ENCODE peak calls at places on chromosomes 1 and 21, in four cellular contexts. One of them, this sample, is unnamed.

GRCh38 chr1:47931395-47931794 is 65.8 kb downstream of the TRABD2B start:
- DNase-seq in small intestine: peak
- DNase-seq in fibroblast of lung: no peak
- DNase-seq in WERI-Rb-1: peak
- DNase-seq in this sample: no peak

GRCh38 chr21:41566500-41567014 is 58.6 kb upstream of the TMPRSS2 start:
- DNase-seq in small intestine: peak
- DNase-seq in fibroblast of lung: no peak
- DNase-seq in WERI-Rb-1: no peak
- DNase-seq in this sample: no peak

GRCh38 chr21:32732544-32732943 is 4.7 kb upstream of the SYNJ1 start:
- DNase-seq in small intestine: no peak
- DNase-seq in fibroblast of lung: no peak
- DNase-seq in WERI-Rb-1: no peak
- DNase-seq in this sample: no peak

GRCh38 chr1:110916669-110917306 is 43.8 kb downstream of the CD53 start:
- DNase-seq in small intestine: peak
- DNase-seq in fibroblast of lung: peak
- DNase-seq in WERI-Rb-1: no peak
- DNase-seq in this sample: no peak

GRCh38 chr1:179586107-179586823 is 5.4 kb upstream of the TDRD5 start:
- DNase-seq in small intestine: peak
- DNase-seq in fibroblast of lung: peak
- DNase-seq in WERI-Rb-1: no peak
- DNase-seq in this sample: peak

GRCh38 chr1:24553931-24554330 is 2.0 kb upstream of the NCMAP start:
- DNase-seq in small intestine: no peak
- DNase-seq in fibroblast of lung: no peak
- DNase-seq in WERI-Rb-1: peak
- DNase-seq in this sample: no peak

GRCh38 chr1:9859252-9860014 is 35.7 kb upstream of the CLSTN1 start:
- DNase-seq in small intestine: no peak
- DNase-seq in fibroblast of lung: no peak
- DNase-seq in WERI-Rb-1: no peak
- DNase-seq in this sample: no peak

GRCh38 chr1:63868220-63868897 is 94.5 kb downstream of the ROR1 start:
- DNase-seq in small intestine: peak
- DNase-seq in fibroblast of lung: no peak
- DNase-seq in WERI-Rb-1: peak
- DNase-seq in this sample: no peak

GRCh38 chr1:160838876-160839275 is 23.8 kb downstream of the CD244 start:
- DNase-seq in small intestine: peak
- DNase-seq in fibroblast of lung: no peak
- DNase-seq in WERI-Rb-1: no peak
- DNase-seq in this sample: no peak

GRCh38 chr1:30758785-30759380 is 1.3 kb upstream of the LAPTM5 start:
- DNase-seq in small intestine: no peak
- DNase-seq in fibroblast of lung: peak
- DNase-seq in WERI-Rb-1: peak
- DNase-seq in this sample: no peak

GRCh38 chr1:23718482-23718881 is 24.8 kb upstream of the ELOA start:
- DNase-seq in small intestine: peak
- DNase-seq in fibroblast of lung: peak
- DNase-seq in WERI-Rb-1: peak
- DNase-seq in this sample: no peak

GRCh38 chr1:71850936-71851335 is 431.4 kb downstream of the NEGR1 start:
- DNase-seq in small intestine: no peak
- DNase-seq in fibroblast of lung: peak
- DNase-seq in WERI-Rb-1: no peak
- DNase-seq in this sample: peak

GRCh38 chr1:173039621-173040020 is 11.1 kb downstream of the TNFSF18 start:
- DNase-seq in small intestine: no peak
- DNase-seq in fibroblast of lung: no peak
- DNase-seq in WERI-Rb-1: no peak
- DNase-seq in this sample: no peak

GRCh38 chr1:25484096-25484495 is 53.4 kb downstream of the MACO1 start:
- DNase-seq in small intestine: no peak
- DNase-seq in fibroblast of lung: no peak
- DNase-seq in WERI-Rb-1: no peak
- DNase-seq in this sample: no peak

GRCh38 chr1:85343612-85344255 is 67.3 kb upstream of the BCL10 start:
- DNase-seq in small intestine: no peak
- DNase-seq in fibroblast of lung: peak
- DNase-seq in WERI-Rb-1: no peak
- DNase-seq in this sample: no peak

GRCh38 chr21:41258617-41259016 is 58.0 kb upstream of the FAM3B start:
- DNase-seq in small intestine: peak
- DNase-seq in fibroblast of lung: peak
- DNase-seq in WERI-Rb-1: no peak
- DNase-seq in this sample: no peak

GRCh38 chr1:100448371-100448770 is 89.6 kb upstream of the GPR88 start:
- DNase-seq in small intestine: peak
- DNase-seq in fibroblast of lung: no peak
- DNase-seq in WERI-Rb-1: no peak
- DNase-seq in this sample: no peak

GRCh38 chr1:228810855-228811654 is 75.8 kb downstream of the RHOU start:
- DNase-seq in small intestine: peak
- DNase-seq in fibroblast of lung: no peak
- DNase-seq in WERI-Rb-1: no peak
- DNase-seq in this sample: no peak

GRCh38 chr1:52726265-52727113 is at the start of gene ZYG11B:
- DNase-seq in small intestine: peak
- DNase-seq in fibroblast of lung: peak
- DNase-seq in WERI-Rb-1: peak
- DNase-seq in this sample: peak

GRCh38 chr1:112754116-112754628 is 39.0 kb upstream of the PPM1J start:
- DNase-seq in small intestine: no peak
- DNase-seq in fibroblast of lung: no peak
- DNase-seq in WERI-Rb-1: no peak
- DNase-seq in this sample: no peak

GRCh38 chr1:170662561-170662971 is 1.4 kb upstream of the PRRX1 start:
- DNase-seq in small intestine: no peak
- DNase-seq in fibroblast of lung: no peak
- DNase-seq in WERI-Rb-1: no peak
- DNase-seq in this sample: no peak
- H3K4me3 ChIP-seq in small intestine: no peak
- H3K4me3 ChIP-seq in fibroblast of lung: peak
- H3K4me3 ChIP-seq in WERI-Rb-1: peak
- H3K4me3 ChIP-seq in this sample: peak

DNA sequence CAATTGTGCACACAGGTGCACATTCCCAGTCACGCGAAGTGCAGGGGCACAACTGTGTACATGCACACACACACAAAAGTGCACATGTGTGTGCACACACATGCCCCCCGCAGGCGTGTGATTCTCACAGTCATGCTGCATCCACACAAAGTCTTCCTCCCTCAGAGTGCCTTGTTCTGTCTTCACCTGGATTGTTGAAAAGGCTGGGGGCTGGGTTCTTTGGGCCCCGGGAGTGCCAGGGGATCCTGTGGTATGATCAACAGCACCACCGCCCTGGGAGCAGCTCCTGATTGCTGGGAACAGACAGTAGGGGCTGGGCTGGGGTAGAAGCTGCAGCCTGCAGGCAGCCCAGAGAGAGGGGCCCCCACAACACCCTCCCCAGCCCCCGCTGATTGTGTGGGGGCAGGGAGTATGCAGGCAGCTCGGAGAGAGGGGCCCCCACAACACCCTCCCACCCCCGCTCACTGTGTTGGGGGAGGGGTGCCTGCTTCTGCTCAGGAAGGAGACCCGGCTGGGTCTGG is 3.4 kb downstream of the COL18A1 start:
- DNase-seq in small intestine: no peak
- DNase-seq in fibroblast of lung: no peak
- DNase-seq in WERI-Rb-1: no peak
- DNase-seq in this sample: no peak
- H3K4me3 ChIP-seq in small intestine: no peak
- H3K4me3 ChIP-seq in fibroblast of lung: no peak
- H3K4me3 ChIP-seq in WERI-Rb-1: no peak
- H3K4me3 ChIP-seq in this sample: no peak

GRCh38 chr1:22141493-22141892 is 1.4 kb downstream of the WNT4 start:
- DNase-seq in small intestine: no peak
- DNase-seq in fibroblast of lung: no peak
- DNase-seq in WERI-Rb-1: no peak
- DNase-seq in this sample: no peak

GRCh38 chr1:22143065-22143514 is at the start of gene WNT4:
- DNase-seq in small intestine: no peak
- DNase-seq in fibroblast of lung: no peak
- DNase-seq in WERI-Rb-1: no peak
- DNase-seq in this sample: no peak

GRCh38 chr1:22141948-22142314 is 966 bp downstream of the WNT4 start:
- DNase-seq in small intestine: no peak
- DNase-seq in fibroblast of lung: no peak
- DNase-seq in WERI-Rb-1: no peak
- DNase-seq in this sample: no peak

GRCh38 chr1:22142315-22143064 is 407 bp downstream of the WNT4 start:
- DNase-seq in small intestine: no peak
- DNase-seq in fibroblast of lung: no peak
- DNase-seq in WERI-Rb-1: peak
- DNase-seq in this sample: no peak

DNA sequence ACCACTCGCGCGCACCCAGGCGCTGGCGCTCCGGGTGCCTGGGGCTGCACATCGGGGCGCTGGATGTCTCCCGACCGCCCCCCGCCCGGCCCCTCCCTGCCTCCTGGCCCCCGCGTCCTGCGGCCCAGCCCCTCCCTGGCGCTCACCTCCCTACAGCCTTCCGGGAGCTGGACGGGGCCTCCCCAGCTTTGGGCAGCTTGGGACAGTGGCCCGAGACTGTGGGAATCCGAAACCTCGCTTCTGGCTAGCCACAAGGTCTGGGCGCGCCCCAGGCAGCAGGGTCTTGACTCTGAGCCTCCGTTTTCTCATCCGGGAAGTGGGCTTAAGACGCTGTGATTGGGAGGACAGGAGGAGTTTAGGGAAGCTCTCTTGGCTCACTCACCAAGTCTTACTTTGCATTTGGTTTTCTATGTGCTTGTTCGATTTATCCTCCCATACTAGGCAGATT is 713 bp upstream of the WNT4 start:
- DNase-seq in small intestine: no peak
- DNase-seq in fibroblast of lung: no peak
- DNase-seq in WERI-Rb-1: no peak
- DNase-seq in this sample: no peak
- H3K4me3 ChIP-seq in small intestine: peak
- H3K4me3 ChIP-seq in fibroblast of lung: no peak
- H3K4me3 ChIP-seq in WERI-Rb-1: no peak
- H3K4me3 ChIP-seq in this sample: peak

DNA sequence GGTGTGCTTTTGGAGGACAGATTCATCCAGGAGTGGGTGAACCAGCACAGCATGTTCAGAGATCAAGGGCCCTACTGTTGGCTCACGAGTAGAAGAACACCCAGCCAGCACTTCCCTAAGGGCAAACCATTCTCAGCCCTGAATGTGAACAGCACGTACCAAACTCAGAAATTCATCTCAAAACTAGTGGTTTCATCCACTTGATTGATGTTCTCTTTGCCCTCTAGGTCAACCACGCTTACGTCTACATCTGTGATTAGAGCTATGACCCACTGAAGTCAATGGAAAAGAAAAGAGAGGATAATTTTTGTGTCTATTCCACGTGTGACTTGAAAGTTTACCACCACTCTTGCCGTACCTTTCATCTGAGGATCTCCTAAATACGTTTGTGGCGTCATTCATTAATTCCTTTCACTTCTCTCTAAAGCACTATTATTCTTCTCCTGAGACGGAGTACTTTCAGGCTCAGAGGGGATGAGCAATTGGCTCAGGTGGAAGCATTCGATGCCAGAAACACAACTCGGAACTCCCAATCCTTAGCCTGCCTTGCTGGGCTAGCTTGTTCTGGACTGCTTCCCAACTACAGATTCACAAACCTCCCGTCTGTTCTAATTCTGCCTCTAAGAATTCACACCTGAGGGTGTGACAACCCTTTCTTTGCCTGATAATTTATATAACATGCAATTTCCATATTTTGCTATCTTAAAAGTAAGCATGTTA is 57.3 kb upstream of the HIVEP3 start:
- DNase-seq in small intestine: no peak
- DNase-seq in fibroblast of lung: no peak
- DNase-seq in WERI-Rb-1: no peak
- DNase-seq in this sample: no peak
- H3K4me3 ChIP-seq in small intestine: no peak
- H3K4me3 ChIP-seq in fibroblast of lung: no peak
- H3K4me3 ChIP-seq in WERI-Rb-1: no peak
- H3K4me3 ChIP-seq in this sample: no peak

GRCh38 chr1:54285815-54286214 is 85.8 kb downstream of the MRPL37 start:
- DNase-seq in small intestine: no peak
- DNase-seq in fibroblast of lung: no peak
- DNase-seq in WERI-Rb-1: no peak
- DNase-seq in this sample: no peak
- H3K4me3 ChIP-seq in small intestine: no peak
- H3K4me3 ChIP-seq in fibroblast of lung: no peak
- H3K4me3 ChIP-seq in WERI-Rb-1: no peak
- H3K4me3 ChIP-seq in this sample: no peak

GRCh38 chr21:38351176-38351959 is 94.6 kb downstream of the KCNJ15 start:
- DNase-seq in small intestine: no peak
- DNase-seq in fibroblast of lung: no peak
- DNase-seq in WERI-Rb-1: no peak
- DNase-seq in this sample: no peak

GRCh38 chr21:38349111-38349746 is 92.4 kb downstream of the KCNJ15 start:
- DNase-seq in small intestine: no peak
- DNase-seq in fibroblast of lung: no peak
- DNase-seq in WERI-Rb-1: no peak
- DNase-seq in this sample: no peak

GRCh38 chr21:38351961-38352521 is 95.2 kb downstream of the KCNJ15 start:
- DNase-seq in small intestine: no peak
- DNase-seq in fibroblast of lung: peak
- DNase-seq in WERI-Rb-1: no peak
- DNase-seq in this sample: peak

GRCh38 chr21:38352536-38353219 is 95.9 kb downstream of the KCNJ15 start:
- DNase-seq in small intestine: peak
- DNase-seq in fibroblast of lung: peak
- DNase-seq in WERI-Rb-1: peak
- DNase-seq in this sample: no peak

GRCh38 chr21:38350681-38351080 is 93.9 kb downstream of the KCNJ15 start:
- DNase-seq in small intestine: no peak
- DNase-seq in fibroblast of lung: no peak
- DNase-seq in WERI-Rb-1: no peak
- DNase-seq in this sample: no peak
- H3K4me3 ChIP-seq in small intestine: no peak
- H3K4me3 ChIP-seq in fibroblast of lung: no peak
- H3K4me3 ChIP-seq in WERI-Rb-1: no peak
- H3K4me3 ChIP-seq in this sample: no peak

GRCh38 chr1:41494351-41495170 is 10.1 kb upstream of the EDN2 start:
- DNase-seq in small intestine: no peak
- DNase-seq in fibroblast of lung: no peak
- DNase-seq in WERI-Rb-1: no peak
- DNase-seq in this sample: no peak

GRCh38 chr1:41497631-41498030 is 13.1 kb upstream of the EDN2 start:
- DNase-seq in small intestine: no peak
- DNase-seq in fibroblast of lung: no peak
- DNase-seq in WERI-Rb-1: no peak
- DNase-seq in this sample: no peak

GRCh38 chr1:41497056-41497440 is 12.6 kb upstream of the EDN2 start:
- DNase-seq in small intestine: no peak
- DNase-seq in fibroblast of lung: no peak
- DNase-seq in WERI-Rb-1: no peak
- DNase-seq in this sample: no peak

GRCh38 chr1:41495171-41495948 is 10.9 kb upstream of the EDN2 start:
- DNase-seq in small intestine: no peak
- DNase-seq in fibroblast of lung: peak
- DNase-seq in WERI-Rb-1: no peak
- DNase-seq in this sample: no peak

GRCh38 chr1:41496080-41497055 is 11.9 kb upstream of the EDN2 start:
- DNase-seq in small intestine: peak
- DNase-seq in fibroblast of lung: peak
- DNase-seq in WERI-Rb-1: no peak
- DNase-seq in this sample: peak
- H3K4me3 ChIP-seq in small intestine: no peak
- H3K4me3 ChIP-seq in fibroblast of lung: peak
- H3K4me3 ChIP-seq in WERI-Rb-1: no peak
- H3K4me3 ChIP-seq in this sample: peak

This sample was measured in skeletal muscle cell.